ENCODE peak calls at places on chromosomes 3 and 15, in nine cellular contexts. D is K562; S is stimulated activated CD8-positive, alpha-beta memory T cell treated with anti-CD3 and anti-CD28 coated beads, Interleukin-4, amount 100 ng/mL, for 4 hours; N is activated CD4-positive, alpha-beta T cell treated with anti-CD3 and anti-CD28 coated beads, Interleukin-2, amount 50 U/mL, for 24 hours; Q is GM23338; W is fibroblast of lung; C is T follicular helper cell; A is body of pancreas; T is activated naive CD4-positive, alpha-beta T cell treated with anti-CD3 and anti-CD28 coated beads for 36 hours. V is an unnamed sample.

GRCh38 chr3:129840707-129841360 is 52.7 kb downstream of the TMCC1 start:
- DNase-seq in D (no peak), S (no peak), N (no peak), Q (no peak), W (no peak), C (no peak), A (no peak), T (no peak), V (no peak)

GRCh38 chr3:105254154-105254553 is 112.6 kb upstream of the ALCAM start:
- DNase-seq in D (no peak), S (no peak), N (no peak), Q (no peak), W (no peak), C (no peak), A (no peak), T (no peak), V (no peak)

GRCh38 chr15:44340410-44340809 is 51.9 kb downstream of the GOLM2 start:
- DNase-seq in D (no peak), S (no peak), N (no peak), Q (peak), W (peak), C (no peak), A (peak), T (no peak), V (peak)

GRCh38 chr3:37161351-37161750 is 13.0 kb downstream of the LRRFIP2 start:
- DNase-seq in D (no peak), S (no peak), N (no peak), Q (no peak), W (no peak), C (no peak), A (no peak), T (no peak), V (no peak)

GRCh38 chr15:81596159-81596865 is 222.3 kb upstream of the TMC3 start:
- DNase-seq in D (no peak), S (no peak), N (no peak), Q (no peak), W (no peak), C (no peak), A (no peak), T (no peak), V (no peak)

GRCh38 chr3:129958715-129959114 is 15.8 kb upstream of the TRH start:
- DNase-seq in D (no peak), S (no peak), N (no peak), Q (no peak), W (no peak), C (no peak), A (peak), T (no peak), V (no peak)

GRCh38 chr15:39310633-39311032 is 270.2 kb upstream of the THBS1 start:
- DNase-seq in D (no peak), S (no peak), N (no peak), Q (no peak), W (no peak), C (no peak), A (no peak), T (no peak), V (no peak)

GRCh38 chr15:71201471-71201870 is 86.2 kb downstream of the THSD4 start:
- DNase-seq in D (no peak), S (no peak), N (no peak), Q (no peak), W (no peak), C (no peak), A (no peak), T (no peak), V (peak)

GRCh38 chr15:53917109-53917508 is 61.1 kb upstream of the UNC13C start:
- DNase-seq in D (no peak), S (no peak), N (no peak), Q (no peak), W (no peak), C (no peak), A (no peak), T (no peak), V (no peak)

GRCh38 chr3:115927210-115927609 is 303.9 kb downstream of the GAP43 start:
- DNase-seq in D (no peak), S (no peak), N (no peak), Q (no peak), W (peak), C (no peak), A (no peak), T (no peak), V (no peak)

GRCh38 chr3:13108861-13109260 is 35.6 kb upstream of the IQSEC1 start:
- DNase-seq in D (no peak), S (no peak), N (no peak), Q (no peak), W (no peak), C (no peak), A (no peak), T (no peak), V (no peak)

GRCh38 chr15:81002254-81003022 is 1.7 kb downstream of the TLNRD1 start:
- DNase-seq in D (no peak), S (no peak), N (no peak), Q (peak), W (peak), C (no peak), A (no peak), T (no peak), V (no peak)

GRCh38 chr3:105166893-105167292 is 199.8 kb upstream of the ALCAM start:
- DNase-seq in D (no peak), S (no peak), N (no peak), Q (no peak), W (peak), C (no peak), A (no peak), T (no peak), V (no peak)

GRCh38 chr15:38874464-38874863 is 309.9 kb upstream of the RASGRP1 start:
- DNase-seq in D (no peak), S (no peak), N (no peak), Q (no peak), W (no peak), C (no peak), A (no peak), T (no peak), V (no peak)

GRCh38 chr15:79064496-79064895 is 26.1 kb downstream of the RASGRF1 start:
- DNase-seq in D (no peak), S (no peak), N (no peak), Q (no peak), W (no peak), C (no peak), A (no peak), T (no peak), V (no peak)

GRCh38 chr3:114380233-114380645 is 86.4 kb downstream of the TIGIT start:
- DNase-seq in D (no peak), S (no peak), N (no peak), Q (no peak), W (peak), C (no peak), A (peak), T (no peak), V (peak)

GRCh38 chr15:56934269-56934668 is 15.8 kb downstream of the TCF12 start:
- DNase-seq in D (peak), S (no peak), N (no peak), Q (no peak), W (peak), C (no peak), A (no peak), T (peak), V (no peak)

GRCh38 chr3:140809326-140809725 is 131.5 kb downstream of the TRIM42 start:
- DNase-seq in D (no peak), S (no peak), N (no peak), Q (no peak), W (no peak), C (no peak), A (no peak), T (no peak), V (no peak)

GRCh38 chr15:57094594-57095257 is 176.3 kb downstream of the TCF12 start:
- DNase-seq in D (no peak), S (no peak), N (no peak), Q (no peak), W (no peak), C (no peak), A (no peak), T (no peak), V (no peak)

GRCh38 chr15:57542505-57542817 is 49.2 kb upstream of the MYZAP start:
- DNase-seq in D (no peak), S (no peak), N (no peak), Q (no peak), W (no peak), C (no peak), A (no peak), T (no peak), V (no peak)

GRCh38 chr3:139217633-139218032 is 126.2 kb upstream of the MRPS22 start:
- DNase-seq in D (no peak), S (no peak), N (no peak), Q (no peak), W (no peak), C (no peak), A (no peak), T (no peak), V (no peak)

GRCh38 chr15:89500397-89501270 is 4.3 kb upstream of the RHCG start:
- DNase-seq in D (no peak), S (no peak), N (no peak), Q (peak), W (no peak), C (no peak), A (no peak), T (peak), V (no peak)

GRCh38 chr15:74431645-74432044 is 2.1 kb downstream of the SEMA7A start:
- DNase-seq in D (no peak), S (no peak), N (no peak), Q (no peak), W (no peak), C (no peak), A (no peak), T (peak), V (no peak)

GRCh38 chr3:160448845-160449659 is 534 bp downstream of the TRIM59 start:
- DNase-seq in D (no peak), S (peak), N (no peak), Q (no peak), W (peak), C (peak), A (no peak), T (no peak), V (no peak)

GRCh38 chr3:32175607-32176197 is 62.8 kb upstream of the CMTM8 start:
- DNase-seq in D (peak), S (no peak), N (no peak), Q (peak), W (peak), C (peak), A (peak), T (peak), V (peak)

GRCh38 chr3:134367412-134367811 is 6.8 kb downstream of the AMOTL2 start:
- DNase-seq in D (no peak), S (no peak), N (no peak), Q (no peak), W (no peak), C (no peak), A (no peak), T (no peak), V (no peak)

GRCh38 chr15:96027501-96027900 is 303.0 kb upstream of the NR2F2 start:
- DNase-seq in D (no peak), S (no peak), N (no peak), Q (no peak), W (no peak), C (no peak), A (no peak), T (no peak), V (no peak)

GRCh38 chr3:115100172-115100571 is 46.9 kb downstream of the ZBTB20 start:
- DNase-seq in D (no peak), S (no peak), N (no peak), Q (peak), W (peak), C (no peak), A (peak), T (peak), V (peak)